ENCODE peak calls at places on chromosomes 3 and 15, in six cellular contexts. C is A549, Y is IMR-90, M is HCT116, D is ovary, V is H1. G is an unnamed sample. For H3K4me1, the result is how much of the 10 kb centered on the place peaks cover.

GRCh38 chr3:122576174-122576940 is 1.1 kb upstream of the PARP15 start:
- DNase-seq in C (no peak), Y (no peak), M (no peak), D (no peak), V (no peak), G (no peak)

GRCh38 chr15:59886476-59886875 is 117.6 kb upstream of the FOXB1 start:
- DNase-seq in C (no peak), Y (no peak), M (no peak), D (no peak), V (no peak), G (no peak)

GRCh38 chr3:66622756-66623452 is 122.1 kb upstream of the LRIG1 start:
- DNase-seq in C (no peak), Y (no peak), M (no peak), D (no peak), V (no peak), G (peak)

GRCh38 chr3:184262166-184262926 is 993 bp upstream of the CAMK2N2 start:
- DNase-seq in C (no peak), Y (peak), M (no peak), D (no peak), V (no peak), G (no peak)

GRCh38 chr3:64853456-64853855 is 165.7 kb upstream of the ADAMTS9 start:
- DNase-seq in C (no peak), Y (no peak), M (no peak), D (no peak), V (no peak), G (no peak)

GRCh38 chr3:39848365-39848764 is 39.0 kb downstream of the MYRIP start:
- DNase-seq in C (no peak), Y (no peak), M (no peak), D (no peak), V (no peak), G (no peak)

GRCh38 chr3:45748068-45748467 is 48.3 kb downstream of the SLC6A20 start:
- DNase-seq in C (no peak), Y (no peak), M (no peak), D (no peak), V (no peak), G (no peak)

GRCh38 chr3:52108302-52109232 is 45.7 kb downstream of the POC1A start:
- DNase-seq in C (no peak), Y (no peak), M (no peak), D (peak), V (no peak), G (no peak)

GRCh38 chr15:42069496-42070275 is 24.7 kb downstream of the PLA2G4D start:
- DNase-seq in C (no peak), Y (no peak), M (no peak), D (no peak), V (no peak), G (no peak)

GRCh38 chr15:64906402-64906801 is 5.3 kb upstream of the ANKDD1A start:
- DNase-seq in C (no peak), Y (no peak), M (no peak), D (no peak), V (no peak), G (no peak)

GRCh38 chr15:64904189-64904588 is 7.5 kb upstream of the ANKDD1A start:
- DNase-seq in C (no peak), Y (no peak), M (no peak), D (no peak), V (no peak), G (no peak)

GRCh38 chr15:64903331-64903950 is 8.3 kb upstream of the ANKDD1A start:
- DNase-seq in C (no peak), Y (no peak), M (no peak), D (no peak), V (no peak), G (no peak)

GRCh38 chr15:64905941-64906340 is 5.8 kb upstream of the ANKDD1A start:
- DNase-seq in C (no peak), Y (no peak), M (no peak), D (no peak), V (no peak), G (no peak)

GRCh38 chr15:64905119-64905831 is 6.4 kb upstream of the ANKDD1A start:
- DNase-seq in C (peak), Y (peak), M (no peak), D (peak), V (peak), G (peak)
- H3K4me3 ChIP-seq in C (peak), Y (peak), M (no peak), D (peak), V (peak), G (peak)

GRCh38 chr15:25789616-25790002 is 73.5 kb downstream of the ATP10A start:
- DNase-seq in C (no peak), Y (no peak), M (no peak), D (no peak), V (no peak), G (no peak)
- H3K4me1 ChIP-seq in C (under half), Y (under half), M (under half), D (under half), V (under half), G (under half)

GRCh38 chr3:126654571-126655393 is at the start of gene TXNRD3:
- DNase-seq in C (peak), Y (peak), M (peak), D (peak), V (peak), G (peak)
- TF ChIP-seq POLR2A in C (peak), Y (peak), M (peak), D (peak), V (peak), G (peak)

GRCh38 chr15:96121066-96121465 is 209.4 kb upstream of the NR2F2 start:
- DNase-seq in C (no peak), Y (no peak), M (no peak), D (no peak), V (no peak), G (no peak)

GRCh38 chr15:96121521-96121920 is 209.0 kb upstream of the NR2F2 start:
- DNase-seq in C (no peak), Y (peak), M (no peak), D (no peak), V (no peak), G (no peak)

GRCh38 chr15:96117275-96117674 is 213.2 kb upstream of the NR2F2 start:
- DNase-seq in C (no peak), Y (no peak), M (no peak), D (no peak), V (no peak), G (no peak)

GRCh38 chr15:96122077-96123027 is 208.1 kb upstream of the NR2F2 start:
- DNase-seq in C (no peak), Y (peak), M (peak), D (no peak), V (no peak), G (no peak)

GRCh38 chr15:96119734-96120133 is 210.8 kb upstream of the NR2F2 start:
- DNase-seq in C (no peak), Y (no peak), M (no peak), D (no peak), V (no peak), G (no peak)
- H3K4me3 ChIP-seq in C (no peak), Y (no peak), M (no peak), D (no peak), V (no peak), G (no peak)